ENCODE peak calls at places on chromosome 1, in ten cellular contexts. One of them, this sample, is unnamed. For H3K4me1, the result is how much of the 10 kb centered on the place peaks cover.

GRCh38 chr1:40817791-40818263 is 34.2 kb downstream of the KCNQ4 start:
- ATAC-seq in upper lobe of right lung: no peak
- ATAC-seq in pancreas: no peak
- ATAC-seq in psoas muscle: no peak
- ATAC-seq in HCT116: no peak
- ATAC-seq in K562: no peak
- ATAC-seq in right cardiac atrium: no peak
- ATAC-seq in A549: no peak
- ATAC-seq in mucosa of descending colon: peak
- ATAC-seq in lung: no peak
- ATAC-seq in this sample: no peak

GRCh38 chr1:246329900-246330299 is 177.2 kb downstream of the SMYD3 start:
- ATAC-seq in lung: no peak
- ATAC-seq in upper lobe of right lung: no peak
- ATAC-seq in HCT116: no peak
- ATAC-seq in A549: no peak
- ATAC-seq in psoas muscle: no peak
- ATAC-seq in mucosa of descending colon: no peak
- ATAC-seq in right cardiac atrium: no peak
- ATAC-seq in pancreas: no peak
- ATAC-seq in K562: no peak
- ATAC-seq in this sample: no peak

GRCh38 chr1:103074224-103074623 is 34.1 kb downstream of the COL11A1 start:
- ATAC-seq in right cardiac atrium: no peak
- ATAC-seq in K562: no peak
- ATAC-seq in upper lobe of right lung: no peak
- ATAC-seq in pancreas: no peak
- ATAC-seq in lung: no peak
- ATAC-seq in HCT116: no peak
- ATAC-seq in mucosa of descending colon: no peak
- ATAC-seq in psoas muscle: no peak
- ATAC-seq in A549: no peak
- ATAC-seq in this sample: no peak

GRCh38 chr1:116325104-116325503 is 47.9 kb upstream of the ATP1A1 start:
- ATAC-seq in psoas muscle: no peak
- ATAC-seq in right cardiac atrium: no peak
- ATAC-seq in pancreas: no peak
- ATAC-seq in K562: no peak
- ATAC-seq in lung: no peak
- ATAC-seq in upper lobe of right lung: no peak
- ATAC-seq in HCT116: no peak
- ATAC-seq in A549: no peak
- ATAC-seq in mucosa of descending colon: no peak
- ATAC-seq in this sample: no peak

GRCh38 chr1:78068681-78069283 is 23.0 kb downstream of the GIPC2 start:
- ATAC-seq in mucosa of descending colon: peak
- ATAC-seq in lung: no peak
- ATAC-seq in right cardiac atrium: peak
- ATAC-seq in upper lobe of right lung: no peak
- ATAC-seq in A549: no peak
- ATAC-seq in HCT116: no peak
- ATAC-seq in K562: peak
- ATAC-seq in psoas muscle: peak
- ATAC-seq in pancreas: peak
- ATAC-seq in this sample: no peak

GRCh38 chr1:208131631-208132286 is 112.4 kb downstream of the PLXNA2 start:
- ATAC-seq in right cardiac atrium: no peak
- ATAC-seq in mucosa of descending colon: peak
- ATAC-seq in upper lobe of right lung: no peak
- ATAC-seq in K562: peak
- ATAC-seq in pancreas: peak
- ATAC-seq in psoas muscle: peak
- ATAC-seq in lung: peak
- ATAC-seq in A549: peak
- ATAC-seq in HCT116: peak
- ATAC-seq in this sample: peak

GRCh38 chr1:72690871-72691270 is 408.5 kb upstream of the NEGR1 start:
- ATAC-seq in mucosa of descending colon: no peak
- ATAC-seq in right cardiac atrium: no peak
- ATAC-seq in lung: no peak
- ATAC-seq in K562: no peak
- ATAC-seq in upper lobe of right lung: no peak
- ATAC-seq in pancreas: no peak
- ATAC-seq in psoas muscle: no peak
- ATAC-seq in A549: no peak
- ATAC-seq in HCT116: no peak
- ATAC-seq in this sample: no peak

GRCh38 chr1:239976130-239976968 is 115.3 kb upstream of the FMN2 start:
- ATAC-seq in A549: peak
- ATAC-seq in lung: no peak
- ATAC-seq in psoas muscle: no peak
- ATAC-seq in mucosa of descending colon: peak
- ATAC-seq in right cardiac atrium: no peak
- ATAC-seq in K562: peak
- ATAC-seq in HCT116: peak
- ATAC-seq in upper lobe of right lung: peak
- ATAC-seq in pancreas: peak
- ATAC-seq in this sample: no peak

GRCh38 chr1:156705321-156705917 is at the start of gene CRABP2:
- ATAC-seq in K562: peak
- ATAC-seq in lung: no peak
- ATAC-seq in A549: peak
- ATAC-seq in psoas muscle: peak
- ATAC-seq in right cardiac atrium: no peak
- ATAC-seq in upper lobe of right lung: peak
- ATAC-seq in HCT116: peak
- ATAC-seq in mucosa of descending colon: no peak
- ATAC-seq in pancreas: peak
- ATAC-seq in this sample: peak

GRCh38 chr1:209692296-209692695 is 12.3 kb upstream of the HSD11B1 start:
- ATAC-seq in right cardiac atrium: no peak
- ATAC-seq in A549: no peak
- ATAC-seq in K562: no peak
- ATAC-seq in mucosa of descending colon: no peak
- ATAC-seq in pancreas: peak
- ATAC-seq in HCT116: peak
- ATAC-seq in psoas muscle: peak
- ATAC-seq in upper lobe of right lung: no peak
- ATAC-seq in lung: no peak
- ATAC-seq in this sample: no peak

GRCh38 chr1:84768634-84769033 is 78.4 kb upstream of the SSX2IP start:
- ATAC-seq in A549: no peak
- ATAC-seq in psoas muscle: no peak
- ATAC-seq in upper lobe of right lung: no peak
- ATAC-seq in lung: no peak
- ATAC-seq in K562: no peak
- ATAC-seq in HCT116: no peak
- ATAC-seq in mucosa of descending colon: no peak
- ATAC-seq in pancreas: no peak
- ATAC-seq in right cardiac atrium: no peak
- ATAC-seq in this sample: no peak

GRCh38 chr1:206048582-206048981 is 4.4 kb upstream of the RHEX start:
- ATAC-seq in mucosa of descending colon: peak
- ATAC-seq in HCT116: no peak
- ATAC-seq in lung: no peak
- ATAC-seq in upper lobe of right lung: peak
- ATAC-seq in pancreas: peak
- ATAC-seq in right cardiac atrium: peak
- ATAC-seq in K562: no peak
- ATAC-seq in psoas muscle: no peak
- ATAC-seq in A549: peak
- ATAC-seq in this sample: peak

GRCh38 chr1:147811273-147811672 is 50.9 kb upstream of the GJA5 start:
- ATAC-seq in upper lobe of right lung: no peak
- ATAC-seq in right cardiac atrium: peak
- ATAC-seq in mucosa of descending colon: no peak
- ATAC-seq in K562: no peak
- ATAC-seq in psoas muscle: no peak
- ATAC-seq in HCT116: no peak
- ATAC-seq in lung: no peak
- ATAC-seq in A549: no peak
- ATAC-seq in pancreas: no peak
- ATAC-seq in this sample: no peak

GRCh38 chr1:57407941-57408340 is 15.9 kb downstream of the DAB1 start:
- ATAC-seq in mucosa of descending colon: no peak
- ATAC-seq in upper lobe of right lung: peak
- ATAC-seq in psoas muscle: no peak
- ATAC-seq in K562: no peak
- ATAC-seq in A549: no peak
- ATAC-seq in HCT116: no peak
- ATAC-seq in right cardiac atrium: no peak
- ATAC-seq in pancreas: no peak
- ATAC-seq in lung: no peak
- ATAC-seq in this sample: no peak

GRCh38 chr1:61280457-61280856 is 198.1 kb downstream of the NFIA start:
- ATAC-seq in upper lobe of right lung: no peak
- ATAC-seq in right cardiac atrium: no peak
- ATAC-seq in HCT116: no peak
- ATAC-seq in mucosa of descending colon: no peak
- ATAC-seq in K562: no peak
- ATAC-seq in psoas muscle: no peak
- ATAC-seq in A549: no peak
- ATAC-seq in lung: no peak
- ATAC-seq in pancreas: no peak
- ATAC-seq in this sample: no peak

GRCh38 chr1:223811634-223812101 is 34.1 kb downstream of the TP53BP2 start:
- ATAC-seq in lung: no peak
- ATAC-seq in upper lobe of right lung: peak
- ATAC-seq in right cardiac atrium: peak
- ATAC-seq in psoas muscle: peak
- ATAC-seq in mucosa of descending colon: peak
- ATAC-seq in K562: peak
- ATAC-seq in pancreas: peak
- ATAC-seq in A549: peak
- ATAC-seq in HCT116: peak
- ATAC-seq in this sample: peak

GRCh38 chr1:22861764-22862440 is 110.8 kb downstream of the LACTBL1 start:
- ATAC-seq in K562: peak
- ATAC-seq in pancreas: peak
- ATAC-seq in lung: peak
- ATAC-seq in mucosa of descending colon: peak
- ATAC-seq in upper lobe of right lung: peak
- ATAC-seq in A549: peak
- ATAC-seq in right cardiac atrium: peak
- ATAC-seq in psoas muscle: no peak
- ATAC-seq in HCT116: peak
- ATAC-seq in this sample: peak

GRCh38 chr1:89607888-89608626 is 24.9 kb upstream of the LRRC8C start:
- ATAC-seq in lung: no peak
- ATAC-seq in K562: peak
- ATAC-seq in A549: no peak
- ATAC-seq in psoas muscle: peak
- ATAC-seq in pancreas: no peak
- ATAC-seq in upper lobe of right lung: peak
- ATAC-seq in mucosa of descending colon: peak
- ATAC-seq in right cardiac atrium: peak
- ATAC-seq in HCT116: no peak
- ATAC-seq in this sample: peak

GRCh38 chr1:92480813-92481597 is 5.7 kb downstream of the GFI1 start:
- ATAC-seq in HCT116: no peak
- ATAC-seq in pancreas: no peak
- ATAC-seq in psoas muscle: no peak
- ATAC-seq in lung: no peak
- ATAC-seq in upper lobe of right lung: peak
- ATAC-seq in A549: no peak
- ATAC-seq in mucosa of descending colon: peak
- ATAC-seq in K562: no peak
- ATAC-seq in right cardiac atrium: no peak
- ATAC-seq in this sample: no peak
- H3K4me1 ChIP-seq in HCT116: under half
- H3K4me1 ChIP-seq in pancreas: under half
- H3K4me1 ChIP-seq in psoas muscle: under half
- H3K4me1 ChIP-seq in lung: under half
- H3K4me1 ChIP-seq in upper lobe of right lung: under half
- H3K4me1 ChIP-seq in A549: under half
- H3K4me1 ChIP-seq in mucosa of descending colon: half or more
- H3K4me1 ChIP-seq in K562: under half
- H3K4me1 ChIP-seq in right cardiac atrium: under half
- H3K4me1 ChIP-seq in this sample: half or more

GRCh38 chr1:92749024-92749634 is 35.8 kb downstream of the EVI5 start:
- ATAC-seq in psoas muscle: peak
- ATAC-seq in lung: no peak
- ATAC-seq in upper lobe of right lung: peak
- ATAC-seq in mucosa of descending colon: peak
- ATAC-seq in right cardiac atrium: peak
- ATAC-seq in A549: peak
- ATAC-seq in HCT116: peak
- ATAC-seq in K562: peak
- ATAC-seq in pancreas: peak
- ATAC-seq in this sample: no peak
- H3K4me1 ChIP-seq in psoas muscle: under half
- H3K4me1 ChIP-seq in lung: under half
- H3K4me1 ChIP-seq in upper lobe of right lung: under half
- H3K4me1 ChIP-seq in mucosa of descending colon: under half
- H3K4me1 ChIP-seq in right cardiac atrium: under half
- H3K4me1 ChIP-seq in A549: under half
- H3K4me1 ChIP-seq in HCT116: under half
- H3K4me1 ChIP-seq in K562: under half
- H3K4me1 ChIP-seq in pancreas: under half
- H3K4me1 ChIP-seq in this sample: under half

DNA sequence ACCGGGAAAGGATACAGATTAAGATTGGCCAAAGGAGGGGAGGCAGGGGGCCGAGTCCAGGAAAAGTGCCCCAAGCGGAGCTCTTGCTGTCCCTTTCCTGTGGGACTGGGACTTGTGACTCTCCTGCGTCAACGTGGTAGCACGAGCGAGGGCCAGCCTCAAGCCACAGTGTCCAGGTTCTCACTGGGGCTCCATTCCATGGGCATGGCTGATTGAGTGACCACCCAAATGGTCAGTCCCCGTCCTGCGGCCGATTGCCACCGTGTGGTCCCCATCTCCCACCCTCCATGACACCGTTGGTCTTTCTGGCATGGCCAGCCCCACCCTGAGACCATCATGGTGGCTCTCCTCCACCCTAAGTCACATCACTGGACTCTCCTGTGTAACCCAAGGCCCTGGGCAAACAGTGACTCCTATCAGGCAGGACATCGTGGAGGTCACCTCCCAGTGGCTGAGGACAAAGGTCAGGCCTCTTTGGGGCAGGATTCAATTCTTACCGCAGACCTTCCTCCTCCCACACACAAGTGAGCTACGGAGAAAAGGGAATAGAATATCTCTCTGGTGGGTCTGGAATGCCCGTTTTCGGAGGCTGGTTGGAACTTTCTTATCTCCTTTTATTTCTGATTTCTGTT is 8.9 kb upstream of the C1orf174 start:
- ATAC-seq in HCT116: no peak
- ATAC-seq in upper lobe of right lung: no peak
- ATAC-seq in A549: no peak
- ATAC-seq in K562: no peak
- ATAC-seq in psoas muscle: no peak
- ATAC-seq in right cardiac atrium: no peak
- ATAC-seq in mucosa of descending colon: no peak
- ATAC-seq in lung: no peak
- ATAC-seq in pancreas: no peak
- ATAC-seq in this sample: no peak
- H3K4me1 ChIP-seq in HCT116: under half
- H3K4me1 ChIP-seq in upper lobe of right lung: under half
- H3K4me1 ChIP-seq in A549: under half
- H3K4me1 ChIP-seq in K562: half or more
- H3K4me1 ChIP-seq in psoas muscle: under half
- H3K4me1 ChIP-seq in right cardiac atrium: under half
- H3K4me1 ChIP-seq in mucosa of descending colon: under half
- H3K4me1 ChIP-seq in lung: under half
- H3K4me1 ChIP-seq in pancreas: under half
- H3K4me1 ChIP-seq in this sample: under half

GRCh38 chr1:118117521-118117920 is 67.5 kb downstream of the SPAG17 start:
- ATAC-seq in HCT116: no peak
- ATAC-seq in pancreas: peak
- ATAC-seq in mucosa of descending colon: peak
- ATAC-seq in psoas muscle: no peak
- ATAC-seq in right cardiac atrium: peak
- ATAC-seq in upper lobe of right lung: peak
- ATAC-seq in A549: no peak
- ATAC-seq in lung: no peak
- ATAC-seq in K562: no peak
- ATAC-seq in this sample: no peak
- H3K4me1 ChIP-seq in HCT116: under half
- H3K4me1 ChIP-seq in pancreas: under half
- H3K4me1 ChIP-seq in mucosa of descending colon: under half
- H3K4me1 ChIP-seq in psoas muscle: under half
- H3K4me1 ChIP-seq in right cardiac atrium: under half
- H3K4me1 ChIP-seq in upper lobe of right lung: under half
- H3K4me1 ChIP-seq in A549: under half
- H3K4me1 ChIP-seq in lung: under half
- H3K4me1 ChIP-seq in K562: under half
- H3K4me1 ChIP-seq in this sample: under half

This sample was measured in gastroesophageal sphincter.